ENCODE peak calls at places on chromosomes 5 and 9, in five cellular contexts. D, A, P, Q and N are unnamed samples.
A peak's percentile ranks its signal among the peaks of the same experiment; 100 is the strongest.

GRCh38 chr9:122020398-122020797 is 72.7 kb downstream of the TTLL11 start:
- DNase-seq in P (peak; percentile 37), D (no peak), Q (no peak), A (no peak), N (no peak)

GRCh38 chr5:150649108-150649827 is 8.8 kb downstream of the SYNPO start:
- DNase-seq in P (no peak), Q (peak; percentile 80), A (no peak), D (no peak), N (no peak)

GRCh38 chr5:131186561-131187256 is 16.0 kb downstream of the LYRM7 start:
- DNase-seq in A (no peak), D (no peak), Q (no peak), P (peak; percentile 71), N (no peak)

GRCh38 chr5:7728076-7728475 is 122.9 kb downstream of the CFAP90 start:
- DNase-seq in Q (no peak), A (no peak), P (no peak), D (no peak), N (no peak)

GRCh38 chr9:118640836-118641557 is 728.2 kb downstream of the BRINP1 start:
- DNase-seq in D (no peak), P (no peak), A (no peak), Q (no peak), N (peak; percentile 64)

GRCh38 chr5:169814522-169814921 is 165.8 kb downstream of the INSYN2B start:
- DNase-seq in D (no peak), P (peak; percentile 26), Q (no peak), A (no peak), N (no peak)

GRCh38 chr9:99465231-99465891 is 243.3 kb downstream of the SEC61B start:
- DNase-seq in A (no peak), D (peak; percentile 71), Q (no peak), P (no peak), N (no peak)

GRCh38 chr9:107999011-107999410 is 509.4 kb upstream of the KLF4 start:
- DNase-seq in D (no peak), Q (no peak), P (no peak), A (peak; percentile 15), N (no peak)

DNA sequence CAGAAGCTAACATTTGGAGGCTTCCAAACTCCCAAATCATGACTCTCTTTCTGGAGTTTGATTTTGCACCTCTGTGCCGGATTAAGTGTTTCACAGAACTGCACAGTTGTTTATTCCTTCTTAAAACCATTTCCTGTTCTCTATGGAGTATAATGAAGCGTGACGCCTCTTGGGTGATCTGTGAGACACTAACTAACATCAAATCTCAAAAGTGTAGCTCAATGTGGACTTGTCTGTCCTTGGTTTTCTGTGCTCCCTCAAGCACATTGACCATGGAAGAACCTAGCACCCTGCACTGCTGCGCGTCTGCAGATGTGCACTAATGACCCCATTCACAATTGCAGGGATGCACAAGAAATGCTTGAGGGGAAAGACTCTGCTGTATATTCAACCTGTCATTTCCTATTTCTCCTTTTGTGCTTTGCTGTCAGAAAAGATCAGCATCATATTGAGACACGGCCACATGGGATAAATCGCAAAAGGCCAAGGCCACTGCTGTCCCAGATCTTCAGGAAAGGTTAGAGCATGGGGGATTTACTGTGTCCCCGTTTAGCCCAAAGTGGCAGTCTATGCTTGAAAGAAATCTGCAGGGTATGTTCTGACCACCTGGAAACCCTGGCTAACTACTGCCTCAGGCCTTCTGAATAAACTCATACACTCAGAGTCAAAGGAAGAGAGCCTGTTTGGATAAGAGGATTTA is 109.7 kb downstream of the BAAT start:
- DNase-seq in Q (no peak), P (no peak), A (no peak), D (no peak), N (no peak)
- H3K9ac ChIP-seq in Q (no peak overlapping the region), P (no peak overlapping the region), A (no peak overlapping the region), D (no peak overlapping the region), N (no peak overlapping the region)

GRCh38 chr9:73079326-73079725 is 72.3 kb upstream of the ANXA1 start:
- DNase-seq in P (no peak), A (peak; percentile 72), Q (no peak), D (no peak), N (peak; percentile 77)
- TF ChIP-seq CTCF in P (no peak), A (peak; percentile 52), Q (peak; percentile 16), D (peak; percentile 22), N (peak; percentile 59)

DNA sequence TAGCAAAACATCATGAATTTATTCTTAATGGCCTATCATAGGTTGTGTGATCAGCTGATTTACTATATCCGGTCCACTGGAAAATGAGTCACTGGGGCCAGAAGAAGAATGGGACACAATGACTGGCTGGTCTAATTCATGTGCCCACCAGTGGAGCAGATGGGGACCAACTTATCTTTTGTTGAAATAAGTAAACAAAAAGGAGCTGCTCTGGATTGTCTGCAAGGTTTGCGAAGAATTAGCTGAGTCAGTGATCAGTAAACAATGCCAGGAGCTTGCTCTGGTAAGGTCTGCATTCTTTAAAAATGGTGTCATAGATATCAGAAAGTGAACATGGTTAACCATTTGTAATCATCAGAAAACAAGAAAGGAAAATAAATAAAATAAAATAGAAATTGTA is 128.0 kb downstream of the RASEF start:
- DNase-seq in A (no peak), D (no peak), Q (no peak), P (peak; percentile 49), N (peak; percentile 58)
- H3K27ac ChIP-seq in A (no peak overlapping the region), D (no peak overlapping the region), Q (no peak overlapping the region), P (no peak overlapping the region), N (no peak overlapping the region)

GRCh38 chr5:34545164-34545563 is 111.0 kb upstream of the RAI14 start:
- DNase-seq in Q (no peak), P (no peak), D (no peak), A (no peak), N (no peak)

GRCh38 chr5:34544403-34544802 is 111.7 kb upstream of the RAI14 start:
- DNase-seq in P (no peak), D (no peak), A (no peak), Q (no peak), N (no peak)

GRCh38 chr5:34541067-34541466 is 115.1 kb upstream of the RAI14 start:
- DNase-seq in P (no peak), Q (no peak), D (no peak), A (no peak), N (no peak)

GRCh38 chr5:34543687-34544086 is 112.4 kb upstream of the RAI14 start:
- DNase-seq in P (no peak), A (no peak), D (no peak), Q (no peak), N (no peak)

DNA sequence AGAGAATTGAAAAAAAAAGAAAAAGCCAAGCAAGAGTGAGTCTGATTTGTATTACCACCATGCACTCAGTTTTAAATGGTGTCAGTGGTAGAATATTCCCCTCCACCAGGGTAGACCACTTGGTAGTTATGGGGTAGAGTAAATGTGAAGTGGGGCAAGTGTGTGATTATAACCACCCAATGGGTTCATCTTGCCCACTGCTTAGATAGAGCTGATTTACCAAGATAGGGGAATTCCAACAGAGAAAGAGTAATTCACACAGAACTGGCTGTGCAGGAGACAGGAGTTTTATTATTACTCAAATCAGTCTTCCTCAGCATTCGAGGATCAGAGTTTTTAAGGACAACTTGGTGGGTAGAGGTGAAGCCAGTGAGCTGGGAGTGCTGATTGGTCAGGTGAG is 113.3 kb upstream of the RAI14 start:
- DNase-seq in P (no peak), D (no peak), Q (no peak), A (no peak), N (no peak)
- H3K9ac ChIP-seq in P (no peak overlapping the region), D (no peak overlapping the region), Q (no peak overlapping the region), A (no peak overlapping the region), N (no peak overlapping the region)

GRCh38 chr5:71922584-71923106 is 184.6 kb upstream of the MAP1B start:
- DNase-seq in P (peak; percentile 64), A (peak; percentile 85), Q (no peak), D (no peak), N (peak; percentile 92)
- TF ChIP-seq CTCF in P (peak; percentile 1), A (peak; percentile 43), Q (no peak), D (peak; percentile 42), N (peak; percentile 39)

DNA sequence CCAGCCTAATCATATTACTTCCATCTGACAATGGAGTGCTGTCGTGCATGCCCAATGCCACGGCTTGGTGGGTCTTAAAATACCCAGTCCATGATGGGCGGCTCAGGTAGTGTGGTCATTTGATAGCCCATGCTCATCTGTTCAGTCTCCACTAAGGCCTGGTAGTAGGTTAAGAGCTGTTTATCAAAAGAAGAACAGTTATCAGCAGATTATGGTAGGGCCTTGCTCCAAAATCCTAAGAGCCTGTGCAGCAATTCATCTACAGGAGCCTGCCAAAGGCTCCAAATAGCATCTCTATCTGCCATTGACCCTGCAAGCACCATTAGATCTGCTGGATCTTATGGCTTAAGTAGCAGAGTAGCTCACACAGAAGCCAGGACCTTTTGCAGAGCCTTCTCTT is 21.8 kb upstream of the NTRK2 start:
- DNase-seq in D (no peak), Q (no peak), P (no peak), A (no peak), N (no peak)
- H3K27ac ChIP-seq in D (no peak overlapping the region), Q (no peak overlapping the region), P (no peak overlapping the region), A (no peak overlapping the region), N (no peak overlapping the region)

GRCh38 chr9:16266648-16267276 is 603.7 kb downstream of the BNC2 start:
- DNase-seq in Q (no peak), D (no peak), A (no peak), P (no peak), N (no peak)
- H3K9ac ChIP-seq in Q (no peak overlapping the region), D (peak overlapping the region; percentile 60), A (no peak overlapping the region), P (no peak overlapping the region), N (no peak overlapping the region)